ENCODE peak calls at places on chromosome 21, in six cellular contexts. T is kidney epithelial cell, A is colonic mucosa, B is ovary, N is H1, U is psoas muscle. D is an unnamed sample.

GRCh38 chr21:42370894-42371654 is 4.7 kb upstream of the TFF1 start:
- DNase-seq in T (no peak), A (no peak), B (no peak), N (no peak), U (no peak), D (no peak)

GRCh38 chr21:14843991-14844390 is 220.8 kb downstream of the NRIP1 start:
- DNase-seq in T (no peak), A (no peak), B (no peak), N (no peak), U (no peak), D (no peak)

GRCh38 chr21:20739421-20739820 is 258.8 kb upstream of the NCAM2 start:
- DNase-seq in T (no peak), A (no peak), B (no peak), N (no peak), U (no peak), D (no peak)

GRCh38 chr21:41752231-41752681 is 14.6 kb downstream of the RIPK4 start:
- DNase-seq in T (no peak), A (no peak), B (no peak), N (no peak), U (no peak), D (peak; percentile 55)

GRCh38 chr21:41611966-41612606 is 104.1 kb upstream of the TMPRSS2 start:
- DNase-seq in T (no peak), A (peak; percentile 78), B (no peak), N (no peak), U (no peak), D (no peak)

GRCh38 chr21:36381841-36382589 is 3.2 kb upstream of the CHAF1B start:
- DNase-seq in T (no peak), A (no peak), B (no peak), N (no peak), U (no peak), D (no peak)

GRCh38 chr21:42276076-42276475 is 39.1 kb downstream of the TFF3 start:
- DNase-seq in T (no peak), A (no peak), B (no peak), N (no peak), U (no peak), D (no peak)

GRCh38 chr21:42466700-42467612 is 29.1 kb downstream of the RSPH1 start:
- DNase-seq in T (no peak), A (peak; percentile 52), B (no peak), N (no peak), U (peak; percentile 47), D (no peak)

GRCh38 chr21:41478319-41479177 is 29.4 kb downstream of the TMPRSS2 start:
- DNase-seq in T (no peak), A (peak; percentile 69), B (no peak), N (no peak), U (no peak), D (no peak)

GRCh38 chr21:16075594-16076282 is 346.0 kb downstream of the USP25 start:
- DNase-seq in T (no peak), A (no peak), B (no peak), N (no peak), U (no peak), D (no peak)

GRCh38 chr21:40555129-40555528 is 291.8 kb downstream of the DSCAM start:
- DNase-seq in T (no peak), A (no peak), B (no peak), N (no peak), U (no peak), D (no peak)

GRCh38 chr21:26570203-26570602 is 2.9 kb downstream of the CYYR1 start:
- DNase-seq in T (no peak), A (no peak), B (no peak), N (no peak), U (no peak), D (no peak)

GRCh38 chr21:38380391-38381137 is 117.7 kb downstream of the ERG start:
- DNase-seq in T (no peak), A (no peak), B (no peak), N (no peak), U (no peak), D (peak; percentile 22)
- TF ChIP-seq CTCF in T (peak; percentile 19), A (no peak), B (no peak), N (no peak), U (no peak), D (peak; percentile 31)

GRCh38 chr21:35099310-35099709 is 50.2 kb upstream of the RUNX1 start:
- DNase-seq in T (no peak), A (no peak), B (no peak), N (no peak), U (no peak), D (no peak)

GRCh38 chr21:35096959-35097358 is 47.9 kb upstream of the RUNX1 start:
- DNase-seq in T (no peak), A (no peak), B (no peak), N (no peak), U (no peak), D (no peak)

GRCh38 chr21:35100351-35100771 is 51.3 kb upstream of the RUNX1 start:
- DNase-seq in T (no peak), A (no peak), B (no peak), N (no peak), U (no peak), D (no peak)

GRCh38 chr21:35095859-35096291 is 46.8 kb upstream of the RUNX1 start:
- DNase-seq in T (no peak), A (no peak), B (no peak), N (no peak), U (no peak), D (peak; percentile 49)

GRCh38 chr21:35097525-35097924 is 48.4 kb upstream of the RUNX1 start:
- DNase-seq in T (no peak), A (no peak), B (no peak), N (no peak), U (no peak), D (no peak)
- H3K4me3 ChIP-seq in T (no peak overlapping the region), A (no peak overlapping the region), B (no peak overlapping the region), N (no peak overlapping the region), U (no peak overlapping the region), D (no peak overlapping the region)

GRCh38 chr21:31743712-31744111 is 11.8 kb upstream of the SCAF4 start:
- DNase-seq in T (no peak), A (no peak), B (no peak), N (no peak), U (no peak), D (no peak)

GRCh38 chr21:31741116-31741515 is 9.2 kb upstream of the SCAF4 start:
- DNase-seq in T (no peak), A (no peak), B (no peak), N (no peak), U (no peak), D (no peak)

DNA sequence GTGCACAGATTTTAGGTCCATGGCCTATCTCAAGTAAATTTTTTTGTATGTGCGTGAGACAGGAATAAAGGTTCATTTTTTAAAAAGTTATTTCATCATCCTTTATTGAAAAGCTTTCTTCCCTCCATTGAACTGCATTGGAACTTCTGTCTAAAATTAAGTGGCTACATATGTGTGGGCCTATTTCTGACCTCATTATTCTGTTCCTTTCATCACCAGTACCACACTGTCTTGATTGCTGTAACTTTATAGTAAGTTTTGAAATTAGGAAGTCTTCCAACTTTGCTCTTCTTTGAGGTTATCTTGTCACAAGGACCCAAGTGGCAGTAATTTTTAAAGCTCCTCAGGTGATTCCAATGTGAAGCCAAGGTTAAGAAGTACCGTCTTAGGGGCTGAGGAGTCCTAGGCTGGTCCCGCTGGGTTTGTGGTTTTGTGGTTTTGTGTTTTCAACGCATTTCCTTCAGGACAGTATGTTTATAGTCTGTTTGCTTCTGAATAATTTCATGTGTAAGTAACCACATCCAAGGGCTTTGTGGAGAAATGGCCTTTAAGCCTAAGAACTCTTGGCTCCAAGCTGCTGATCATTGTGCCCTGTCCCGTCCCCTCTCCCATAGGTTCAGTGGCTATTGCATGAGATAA is 12.4 kb upstream of the SCAF4 start:
- DNase-seq in T (no peak), A (no peak), B (no peak), N (no peak), U (no peak), D (no peak)
- TF ChIP-seq CTCF in T (no peak), A (no peak), B (no peak), N (no peak), U (no peak), D (no peak)

GRCh38 chr21:43608225-43608624 is 51.1 kb downstream of the HSF2BP start:
- DNase-seq in T (peak; percentile 47), A (no peak), B (no peak), N (no peak), U (no peak), D (no peak)

GRCh38 chr21:43605320-43606244 is 53.7 kb downstream of the HSF2BP start:
- DNase-seq in T (no peak), A (no peak), B (no peak), N (no peak), U (no peak), D (no peak)

GRCh38 chr21:43611598-43612369 is 47.5 kb downstream of the HSF2BP start:
- DNase-seq in T (no peak), A (peak; percentile 83), B (peak; percentile 81), N (peak; percentile 19), U (peak; percentile 76), D (no peak)

GRCh38 chr21:43608664-43609063 is 50.6 kb downstream of the HSF2BP start:
- DNase-seq in T (no peak), A (no peak), B (no peak), N (no peak), U (no peak), D (no peak)

DNA sequence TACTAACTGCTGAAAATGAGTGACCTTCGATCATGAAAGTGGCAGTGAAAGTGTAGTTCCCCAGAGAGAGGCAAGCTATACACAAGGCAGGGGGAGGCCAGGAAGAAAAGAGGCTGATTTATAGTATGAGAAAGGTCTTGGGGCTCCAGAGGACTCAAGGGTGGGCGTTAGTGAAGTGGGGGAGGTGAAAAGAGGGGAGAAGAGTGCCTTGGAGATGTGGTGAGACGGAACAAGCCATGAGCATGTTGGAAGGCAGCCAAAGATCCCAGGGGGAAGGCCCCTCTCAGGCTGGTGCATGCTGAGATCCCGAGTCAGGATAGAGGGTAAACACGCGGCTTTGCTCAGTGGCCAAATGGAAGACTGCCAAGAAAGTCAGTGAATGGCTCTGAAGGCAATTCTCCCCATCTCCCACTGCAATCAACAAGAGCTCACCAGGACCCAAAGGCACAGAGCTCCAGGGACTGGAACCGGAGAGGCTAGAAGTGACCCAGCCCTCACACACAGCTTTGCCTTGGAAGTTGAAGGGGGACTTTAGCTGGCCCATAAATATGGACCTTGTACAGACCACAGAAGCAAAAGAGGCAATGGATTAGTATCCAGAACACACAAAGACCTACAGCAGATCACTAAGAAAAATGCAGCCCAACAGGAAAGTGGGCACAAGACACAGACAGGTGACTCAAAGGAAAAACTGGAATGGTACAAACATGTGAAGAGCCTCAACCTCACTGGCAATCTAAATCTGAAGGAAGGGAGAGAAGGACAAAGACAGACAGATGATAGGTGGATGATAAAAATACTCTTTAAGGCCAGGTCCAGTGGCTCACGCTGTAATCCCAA is 49.6 kb downstream of the HSF2BP start:
- DNase-seq in T (peak; percentile 63), A (peak; percentile 82), B (no peak), N (no peak), U (no peak), D (no peak)
- H3K4me3 ChIP-seq in T (no peak overlapping the region), A (no peak overlapping the region), B (no peak overlapping the region), N (no peak overlapping the region), U (no peak overlapping the region), D (no peak overlapping the region)

DNA sequence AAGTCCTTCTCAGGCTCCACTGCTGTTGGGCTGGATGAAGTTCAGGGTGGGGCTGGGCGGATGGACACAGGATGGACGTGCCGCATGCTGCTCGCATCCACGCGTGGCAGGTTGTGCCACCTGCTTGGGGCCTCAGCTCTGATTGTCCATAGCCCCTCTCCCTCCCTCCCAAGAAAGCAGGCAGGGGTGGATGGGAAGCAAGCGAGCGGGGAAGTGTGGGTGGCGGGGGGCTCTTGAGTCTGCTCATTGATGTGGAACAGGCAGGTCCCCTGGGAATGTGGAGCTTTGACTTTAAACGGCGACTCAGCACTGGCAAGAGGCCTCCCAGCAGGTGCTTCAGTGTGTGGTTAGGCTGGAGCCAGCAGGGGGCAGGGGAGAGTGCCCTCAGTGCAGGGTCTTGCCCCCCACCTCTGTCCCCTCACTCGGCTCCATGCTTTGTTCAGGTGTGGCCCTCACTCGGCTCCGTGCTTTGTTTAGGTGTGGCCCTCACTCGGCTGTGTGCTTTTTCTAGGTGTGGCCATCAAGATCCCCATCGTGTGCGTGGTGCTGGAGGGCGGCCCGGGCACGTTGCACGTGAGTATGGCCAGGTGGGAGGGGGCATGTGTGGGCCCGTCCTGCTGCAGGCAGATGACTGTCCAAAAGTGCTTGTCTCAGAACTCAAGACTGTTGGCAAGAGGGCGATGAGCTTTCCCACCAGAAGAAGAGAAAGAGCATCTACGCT is 23.9 kb downstream of the TRPM2 start:
- DNase-seq in T (no peak), A (no peak), B (no peak), N (no peak), U (peak; percentile 29), D (no peak)
- TF ChIP-seq CTCF in T (no peak), A (no peak), B (no peak), N (peak; percentile 60), U (no peak), D (no peak)

D was measured in BJ.